ENCODE peak calls at places on chromosomes 16 and 17, in four cellular contexts. N is glutamatergic neuron, U is A549, A is amniotic stem cell. Q is an unnamed sample.

GRCh38 chr16:26987631-26988030 is 79.1 kb upstream of the C16orf82 start:
- DNase-seq in U (no peak), A (no peak), N (no peak), Q (no peak)

GRCh38 chr17:76716834-76717205 is 6.1 kb upstream of the MXRA7 start:
- DNase-seq in A (peak; percentile 47), N (no peak), U (no peak), Q (no peak)

GRCh38 chr17:56629450-56630187 is 36.1 kb downstream of the NOG start:
- DNase-seq in U (peak; percentile 45), A (peak; percentile 1), N (peak; percentile 48), Q (no peak)

GRCh38 chr17:5419959-5420653 is at the start of gene RPAIN:
- DNase-seq in A (peak; percentile 89), N (peak; percentile 95), U (peak; percentile 93), Q (peak; percentile 91)

GRCh38 chr16:67287960-67288359 is 8.6 kb downstream of the PLEKHG4 start:
- DNase-seq in U (no peak), N (no peak), A (no peak), Q (no peak)

GRCh38 chr16:24102120-24102740 is 153.9 kb upstream of the CACNG3 start:
- DNase-seq in N (peak; percentile 32), A (no peak), U (no peak), Q (peak; percentile 60)

GRCh38 chr17:58615768-58616659 is 75.8 kb downstream of the TEX14 start:
- DNase-seq in A (no peak), U (no peak), N (no peak), Q (no peak)

GRCh38 chr16:52569296-52569695 is 22.4 kb upstream of the TOX3 start:
- DNase-seq in N (no peak), A (no peak), U (no peak), Q (no peak)

GRCh38 chr17:77800832-77801231 is 157.7 kb upstream of the TNRC6C start:
- DNase-seq in N (no peak), A (no peak), U (no peak), Q (no peak)

GRCh38 chr16:21214086-21214485 is 2.7 kb upstream of the ZP2 start:
- DNase-seq in U (no peak), N (no peak), A (no peak), Q (no peak)

GRCh38 chr17:8922451-8922850 is 43.1 kb downstream of the PIK3R5 start:
- DNase-seq in A (peak; percentile 20), U (no peak), N (no peak), Q (peak; percentile 18)

GRCh38 chr17:43467981-43468541 is 15.7 kb upstream of the DHX8 start:
- DNase-seq in N (peak; percentile 49), U (no peak), A (peak; percentile 84), Q (peak; percentile 70)

GRCh38 chr17:34997355-34997862 is 17.1 kb downstream of the LIG3 start:
- DNase-seq in U (no peak), N (no peak), A (peak; percentile 36), Q (no peak)

GRCh38 chr17:34616148-34616547 is 36.8 kb downstream of the TMEM132E start:
- DNase-seq in U (no peak), A (no peak), N (peak; percentile 88), Q (no peak)

GRCh38 chr16:12498077-12498476 is 305.6 kb downstream of the CPPED1 start:
- DNase-seq in N (no peak), A (no peak), U (no peak), Q (no peak)

GRCh38 chr17:48037036-48037881 is at the start of gene COPZ2:
- DNase-seq in A (no peak), U (peak; percentile 71), N (peak; percentile 42), Q (no peak)

Q was measured in putamen.